ENCODE peak calls at places on chromosomes 3 and 15, in nine cellular contexts. P is NCI-H1436; U is Karpas-422; D is psoas muscle; B is left cardiac atrium; M is CD8-positive, alpha-beta T cell; S is progenitor cell of endocrine pancreas; K is GM03348; C is stimulated activated effector memory CD8-positive, alpha-beta T cell treated with anti-CD3 and anti-CD28 coated beads, Interleukin-12 subunit alpha, Interleukin-12 subunit beta, amount 100 ng/mL, for 72 hours. L is an unnamed sample.

GRCh38 chr3:67045711-67046465 is 47.8 kb downstream of the KBTBD8 start:
- DNase-seq in C (no peak), P (no peak), M (no peak), K (no peak), D (no peak), B (no peak), S (no peak), U (peak; percentile 85), L (no peak)

GRCh38 chr15:53193149-53193548 is 403.0 kb upstream of the ONECUT1 start:
- DNase-seq in B (no peak), C (no peak), M (no peak), S (no peak), K (no peak), P (no peak), U (peak; percentile 49), D (no peak), L (no peak)

GRCh38 chr3:131386429-131386926 is 4.9 kb downstream of the NUDT16 start:
- DNase-seq in M (no peak), S (no peak), D (peak; percentile 58), B (peak; percentile 78), U (peak; percentile 35), K (no peak), C (no peak), P (no peak), L (peak; percentile 89)

GRCh38 chr3:116947148-116947547 is 237.6 kb downstream of the TUSC7 start:
- DNase-seq in U (no peak), M (no peak), D (no peak), B (no peak), S (no peak), K (no peak), C (no peak), P (no peak), L (no peak)

GRCh38 chr15:92907229-92907628 is 7.1 kb downstream of the CHD2 start:
- DNase-seq in B (no peak), M (no peak), D (no peak), P (no peak), U (no peak), S (no peak), C (no peak), K (no peak), L (no peak)

GRCh38 chr3:37852771-37853170 is 8.9 kb upstream of the CTDSPL start:
- DNase-seq in B (no peak), S (no peak), M (no peak), U (no peak), C (no peak), P (no peak), D (no peak), K (no peak), L (no peak)

GRCh38 chr15:38708672-38709188 is 144.1 kb upstream of the RASGRP1 start:
- DNase-seq in S (no peak), D (no peak), M (no peak), B (no peak), U (no peak), P (no peak), K (no peak), C (no peak), L (no peak)

GRCh38 chr3:29789686-29790085 is 508.8 kb downstream of the RBMS3 start:
- DNase-seq in C (no peak), U (no peak), D (no peak), B (no peak), M (no peak), S (no peak), K (peak; percentile 11), P (no peak), L (no peak)

GRCh38 chr3:115279939-115280338 is 132.9 kb upstream of the ZBTB20 start:
- DNase-seq in P (no peak), C (no peak), D (no peak), B (no peak), U (no peak), K (peak; percentile 62), M (no peak), S (no peak), L (no peak)

GRCh38 chr3:47000198-47000815 is 20.8 kb downstream of the NBEAL2 start:
- DNase-seq in B (peak; percentile 14), C (no peak), U (no peak), S (no peak), P (no peak), K (peak; percentile 30), D (peak; percentile 12), M (no peak), L (no peak)

GRCh38 chr15:57696146-57696545 is 10.4 kb upstream of the POLR2M start:
- DNase-seq in B (no peak), S (no peak), C (no peak), U (no peak), M (no peak), K (no peak), P (no peak), D (no peak), L (no peak)

GRCh38 chr3:30170681-30171438 is 435.5 kb upstream of the TGFBR2 start:
- DNase-seq in C (no peak), D (no peak), S (no peak), B (no peak), M (no peak), P (no peak), K (no peak), U (no peak), L (no peak)

GRCh38 chr3:44966795-44967278 is 9.1 kb downstream of the ZDHHC3 start:
- DNase-seq in K (no peak), S (no peak), C (no peak), U (no peak), B (no peak), M (no peak), P (no peak), D (no peak), L (peak; percentile 69)

GRCh38 chr15:71962537-71962936 is 152.2 kb downstream of the NR2E3 start:
- DNase-seq in D (no peak), C (no peak), U (no peak), M (no peak), S (no peak), K (no peak), P (no peak), B (no peak), L (no peak)

GRCh38 chr15:52728899-52729298 is 49.7 kb upstream of the ATOSA start:
- DNase-seq in S (no peak), D (no peak), B (no peak), C (no peak), U (no peak), K (peak; percentile 51), M (no peak), P (no peak), L (no peak)

GRCh38 chr15:58684751-58685150 is 64.8 kb downstream of the ADAM10 start:
- DNase-seq in P (no peak), S (no peak), U (no peak), K (no peak), M (no peak), D (no peak), C (no peak), B (no peak), L (no peak)

GRCh38 chr3:97384581-97384980 is 380.0 kb upstream of the ARL6 start:
- DNase-seq in U (no peak), S (no peak), P (no peak), M (no peak), K (no peak), C (no peak), D (no peak), B (no peak), L (no peak)

GRCh38 chr3:177041021-177041729 is 156.1 kb downstream of the TBL1XR1 start:
- DNase-seq in M (no peak), D (peak; percentile 21), S (no peak), P (no peak), K (peak; percentile 44), U (no peak), C (no peak), B (peak; percentile 30), L (no peak)

GRCh38 chr3:56365905-56366640 is 102.2 kb downstream of the ERC2 start:
- DNase-seq in P (no peak), K (no peak), C (no peak), S (no peak), M (no peak), D (no peak), B (no peak), U (no peak), L (no peak)

GRCh38 chr3:156614642-156615511 is 59.5 kb upstream of the TIPARP start:
- DNase-seq in S (no peak), C (no peak), K (peak; percentile 32), D (no peak), P (no peak), B (no peak), U (no peak), M (no peak), L (no peak)

GRCh38 chr15:100783296-100783695 is 96.3 kb upstream of the ALDH1A3 start:
- DNase-seq in C (no peak), P (no peak), S (peak; percentile 3), M (no peak), D (no peak), B (no peak), K (no peak), U (no peak), L (no peak)

GRCh38 chr15:72339777-72340177 is 19.8 kb upstream of the CELF6 start:
- DNase-seq in S (no peak), U (no peak), C (no peak), P (no peak), M (no peak), D (no peak), K (peak; percentile 87), B (no peak), L (no peak)

GRCh38 chr15:65184305-65184943 is 718 bp downstream of the CLPX start:
- DNase-seq in C (peak; percentile 23), M (peak; percentile 36), D (peak; percentile 62), K (peak; percentile 74), S (peak; percentile 35), P (no peak), U (peak; percentile 84), B (peak; percentile 66), L (peak; percentile 77)

GRCh38 chr15:58065445-58066041 is at the start of gene ALDH1A2:
- DNase-seq in D (peak; percentile 10), U (no peak), K (peak; percentile 2), B (peak; percentile 80), M (no peak), S (peak; percentile 15), C (no peak), P (no peak), L (peak; percentile 19)